ENCODE peak calls at places on chromosomes 11 and 22, in six cellular contexts. One of them, this sample, is unnamed.

GRCh38 chr11:131918663-131919062 is 548.2 kb downstream of the NTM start:
- DNase-seq in fibroblast of mammary gland: no peak
- DNase-seq in ovary: no peak
- DNase-seq in GM12864: no peak
- DNase-seq in body of pancreas: no peak
- DNase-seq in lower lobe of right lung: no peak
- DNase-seq in this sample: no peak

GRCh38 chr11:7892751-7893356 is 38.2 kb downstream of the OR10A6 start:
- DNase-seq in fibroblast of mammary gland: peak
- DNase-seq in ovary: no peak
- DNase-seq in GM12864: peak
- DNase-seq in body of pancreas: no peak
- DNase-seq in lower lobe of right lung: no peak
- DNase-seq in this sample: no peak

GRCh38 chr22:26922804-26923203 is 265.4 kb downstream of the MIAT start:
- DNase-seq in fibroblast of mammary gland: no peak
- DNase-seq in ovary: no peak
- DNase-seq in GM12864: no peak
- DNase-seq in body of pancreas: no peak
- DNase-seq in lower lobe of right lung: no peak
- DNase-seq in this sample: no peak

GRCh38 chr22:22799561-22799960 is 88.1 kb upstream of the IGLL5 start:
- DNase-seq in fibroblast of mammary gland: no peak
- DNase-seq in ovary: no peak
- DNase-seq in GM12864: no peak
- DNase-seq in body of pancreas: no peak
- DNase-seq in lower lobe of right lung: no peak
- DNase-seq in this sample: no peak

GRCh38 chr11:86035164-86035563 is 33.7 kb downstream of the PICALM start:
- DNase-seq in fibroblast of mammary gland: no peak
- DNase-seq in ovary: no peak
- DNase-seq in GM12864: no peak
- DNase-seq in body of pancreas: no peak
- DNase-seq in lower lobe of right lung: no peak
- DNase-seq in this sample: no peak

GRCh38 chr11:120801801-120802689 is 221.9 kb upstream of the TBCEL start:
- DNase-seq in fibroblast of mammary gland: peak
- DNase-seq in ovary: peak
- DNase-seq in GM12864: peak
- DNase-seq in body of pancreas: peak
- DNase-seq in lower lobe of right lung: peak
- DNase-seq in this sample: peak

GRCh38 chr11:86592659-86593451 is 79.6 kb downstream of the ME3 start:
- DNase-seq in fibroblast of mammary gland: peak
- DNase-seq in ovary: no peak
- DNase-seq in GM12864: peak
- DNase-seq in body of pancreas: peak
- DNase-seq in lower lobe of right lung: no peak
- DNase-seq in this sample: peak

GRCh38 chr11:29989181-29989580 is 27.6 kb downstream of the KCNA4 start:
- DNase-seq in fibroblast of mammary gland: peak
- DNase-seq in ovary: no peak
- DNase-seq in GM12864: no peak
- DNase-seq in body of pancreas: no peak
- DNase-seq in lower lobe of right lung: no peak
- DNase-seq in this sample: no peak

GRCh38 chr11:26493616-26494015 is 78.4 kb downstream of the MUC15 start:
- DNase-seq in fibroblast of mammary gland: no peak
- DNase-seq in ovary: no peak
- DNase-seq in GM12864: no peak
- DNase-seq in body of pancreas: no peak
- DNase-seq in lower lobe of right lung: no peak
- DNase-seq in this sample: no peak

GRCh38 chr11:124798991-124799383 is 1.2 kb downstream of the MSANTD2 start:
- DNase-seq in fibroblast of mammary gland: peak
- DNase-seq in ovary: no peak
- DNase-seq in GM12864: no peak
- DNase-seq in body of pancreas: no peak
- DNase-seq in lower lobe of right lung: no peak
- DNase-seq in this sample: no peak

GRCh38 chr11:123561046-123561781 is 93.2 kb downstream of the SCN3B start:
- DNase-seq in fibroblast of mammary gland: peak
- DNase-seq in ovary: peak
- DNase-seq in GM12864: no peak
- DNase-seq in body of pancreas: peak
- DNase-seq in lower lobe of right lung: no peak
- DNase-seq in this sample: peak

GRCh38 chr11:121236115-121237001 is 56.2 kb upstream of the SC5D start:
- DNase-seq in fibroblast of mammary gland: no peak
- DNase-seq in ovary: no peak
- DNase-seq in GM12864: peak
- DNase-seq in body of pancreas: no peak
- DNase-seq in lower lobe of right lung: no peak
- DNase-seq in this sample: no peak

GRCh38 chr22:40345271-40345670 is 1.0 kb upstream of the ADSL start:
- DNase-seq in fibroblast of mammary gland: peak
- DNase-seq in ovary: no peak
- DNase-seq in GM12864: no peak
- DNase-seq in body of pancreas: no peak
- DNase-seq in lower lobe of right lung: no peak
- DNase-seq in this sample: no peak

GRCh38 chr11:75288846-75289760 is 48.5 kb downstream of the TPBGL start:
- DNase-seq in fibroblast of mammary gland: peak
- DNase-seq in ovary: no peak
- DNase-seq in GM12864: no peak
- DNase-seq in body of pancreas: no peak
- DNase-seq in lower lobe of right lung: no peak
- DNase-seq in this sample: no peak

GRCh38 chr11:126431401-126432064 is 76.0 kb downstream of the ST3GAL4 start:
- DNase-seq in fibroblast of mammary gland: peak
- DNase-seq in ovary: peak
- DNase-seq in GM12864: no peak
- DNase-seq in body of pancreas: peak
- DNase-seq in lower lobe of right lung: no peak
- DNase-seq in this sample: no peak

GRCh38 chr11:64998690-64999431 is 2.1 kb upstream of the BATF2 start:
- DNase-seq in fibroblast of mammary gland: no peak
- DNase-seq in ovary: no peak
- DNase-seq in GM12864: no peak
- DNase-seq in body of pancreas: peak
- DNase-seq in lower lobe of right lung: no peak
- DNase-seq in this sample: no peak

GRCh38 chr11:64649304-64649703 is 58.3 kb downstream of the SLC22A12 start:
- DNase-seq in fibroblast of mammary gland: peak
- DNase-seq in ovary: peak
- DNase-seq in GM12864: no peak
- DNase-seq in body of pancreas: peak
- DNase-seq in lower lobe of right lung: no peak
- DNase-seq in this sample: peak

GRCh38 chr11:12993626-12994025 is 15.5 kb upstream of the RASSF10 start:
- DNase-seq in fibroblast of mammary gland: no peak
- DNase-seq in ovary: no peak
- DNase-seq in GM12864: no peak
- DNase-seq in body of pancreas: no peak
- DNase-seq in lower lobe of right lung: no peak
- DNase-seq in this sample: no peak

GRCh38 chr11:12195773-12196172 is 85.4 kb downstream of the MICAL2 start:
- DNase-seq in fibroblast of mammary gland: no peak
- DNase-seq in ovary: no peak
- DNase-seq in GM12864: no peak
- DNase-seq in body of pancreas: no peak
- DNase-seq in lower lobe of right lung: no peak
- DNase-seq in this sample: no peak

GRCh38 chr11:34546511-34547206 is 33.1 kb upstream of the ELF5 start:
- DNase-seq in fibroblast of mammary gland: no peak
- DNase-seq in ovary: no peak
- DNase-seq in GM12864: no peak
- DNase-seq in body of pancreas: no peak
- DNase-seq in lower lobe of right lung: no peak
- DNase-seq in this sample: no peak

GRCh38 chr11:73983764-73984543 is 1.3 kb upstream of the UCP2 start:
- DNase-seq in fibroblast of mammary gland: no peak
- DNase-seq in ovary: no peak
- DNase-seq in GM12864: no peak
- DNase-seq in body of pancreas: no peak
- DNase-seq in lower lobe of right lung: no peak
- DNase-seq in this sample: no peak

DNA sequence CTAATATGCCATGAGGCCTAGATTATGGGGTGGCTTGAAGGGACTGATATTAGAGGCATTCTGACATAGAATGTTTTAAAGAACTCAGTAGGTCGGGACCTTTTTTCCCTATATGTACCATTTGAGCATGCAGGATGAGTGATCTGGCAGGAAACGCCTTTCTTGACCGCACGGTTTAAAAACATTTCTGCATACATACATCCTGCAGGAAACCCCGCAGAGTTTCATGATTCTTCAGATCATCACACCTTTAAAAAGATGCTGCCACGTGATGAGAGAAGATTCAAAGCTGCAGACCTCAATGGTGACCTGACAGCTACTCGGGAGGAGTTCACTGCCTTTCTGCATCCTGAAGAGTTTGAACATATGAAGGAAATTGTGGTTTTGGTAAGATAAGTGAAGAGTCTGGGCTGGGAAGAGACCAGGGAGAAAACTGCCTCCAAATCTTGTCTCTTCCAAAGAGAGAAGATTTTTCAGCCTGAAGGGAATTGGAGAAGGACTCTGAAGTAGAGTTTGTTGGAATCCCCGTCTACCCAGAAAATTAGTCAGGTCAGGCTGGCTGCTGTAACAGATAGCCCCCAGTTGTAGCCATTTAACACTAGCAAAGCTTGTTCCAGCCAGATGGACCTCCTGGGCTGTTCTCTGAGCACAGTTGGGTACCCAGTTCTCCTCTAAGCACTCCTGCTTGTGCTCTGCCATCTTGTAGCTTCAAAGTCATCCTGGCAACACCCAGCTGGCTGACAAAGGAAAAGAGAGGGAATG is 7.4 kb downstream of the RCN1 start:
- DNase-seq in fibroblast of mammary gland: no peak
- DNase-seq in ovary: no peak
- DNase-seq in GM12864: no peak
- DNase-seq in body of pancreas: no peak
- DNase-seq in lower lobe of right lung: no peak
- DNase-seq in this sample: no peak
- TF ChIP-seq CTCF in fibroblast of mammary gland: no peak
- TF ChIP-seq CTCF in ovary: no peak
- TF ChIP-seq CTCF in GM12864: no peak
- TF ChIP-seq CTCF in body of pancreas: no peak
- TF ChIP-seq CTCF in lower lobe of right lung: no peak
- TF ChIP-seq CTCF in this sample: no peak

GRCh38 chr22:30919973-30920372 is 48.6 kb downstream of the MORC2 start:
- DNase-seq in fibroblast of mammary gland: no peak
- DNase-seq in ovary: no peak
- DNase-seq in GM12864: no peak
- DNase-seq in body of pancreas: no peak
- DNase-seq in lower lobe of right lung: no peak
- DNase-seq in this sample: no peak

GRCh38 chr22:30921108-30921507 is 47.5 kb downstream of the MORC2 start:
- DNase-seq in fibroblast of mammary gland: peak
- DNase-seq in ovary: no peak
- DNase-seq in GM12864: no peak
- DNase-seq in body of pancreas: no peak
- DNase-seq in lower lobe of right lung: no peak
- DNase-seq in this sample: peak

GRCh38 chr22:30920407-30920806 is 48.2 kb downstream of the MORC2 start:
- DNase-seq in fibroblast of mammary gland: peak
- DNase-seq in ovary: peak
- DNase-seq in GM12864: peak
- DNase-seq in body of pancreas: peak
- DNase-seq in lower lobe of right lung: peak
- DNase-seq in this sample: peak

GRCh38 chr22:30923168-30923900 is 45.2 kb downstream of the MORC2 start:
- DNase-seq in fibroblast of mammary gland: no peak
- DNase-seq in ovary: no peak
- DNase-seq in GM12864: no peak
- DNase-seq in body of pancreas: no peak
- DNase-seq in lower lobe of right lung: no peak
- DNase-seq in this sample: no peak

GRCh38 chr22:30922151-30922611 is 46.4 kb downstream of the MORC2 start:
- DNase-seq in fibroblast of mammary gland: peak
- DNase-seq in ovary: peak
- DNase-seq in GM12864: peak
- DNase-seq in body of pancreas: peak
- DNase-seq in lower lobe of right lung: peak
- DNase-seq in this sample: peak
- H3K4me3 ChIP-seq in fibroblast of mammary gland: peak
- H3K4me3 ChIP-seq in ovary: peak
- H3K4me3 ChIP-seq in GM12864: peak
- H3K4me3 ChIP-seq in body of pancreas: no peak
- H3K4me3 ChIP-seq in lower lobe of right lung: peak
- H3K4me3 ChIP-seq in this sample: peak

GRCh38 chr11:66313321-66314185 is 3.3 kb downstream of the CD248 start:
- DNase-seq in fibroblast of mammary gland: peak
- DNase-seq in ovary: no peak
- DNase-seq in GM12864: no peak
- DNase-seq in body of pancreas: no peak
- DNase-seq in lower lobe of right lung: peak
- DNase-seq in this sample: peak
- TF ChIP-seq CTCF in fibroblast of mammary gland: peak
- TF ChIP-seq CTCF in ovary: no peak
- TF ChIP-seq CTCF in GM12864: no peak
- TF ChIP-seq CTCF in body of pancreas: no peak
- TF ChIP-seq CTCF in lower lobe of right lung: no peak
- TF ChIP-seq CTCF in this sample: peak

GRCh38 chr11:9577551-9577950 is 4.1 kb downstream of the WEE1 start:
- DNase-seq in fibroblast of mammary gland: peak
- DNase-seq in ovary: no peak
- DNase-seq in GM12864: no peak
- DNase-seq in body of pancreas: no peak
- DNase-seq in lower lobe of right lung: no peak
- DNase-seq in this sample: no peak
- H3K4me3 ChIP-seq in fibroblast of mammary gland: peak
- H3K4me3 ChIP-seq in ovary: peak
- H3K4me3 ChIP-seq in GM12864: peak
- H3K4me3 ChIP-seq in body of pancreas: no peak
- H3K4me3 ChIP-seq in lower lobe of right lung: peak
- H3K4me3 ChIP-seq in this sample: no peak

GRCh38 chr11:32121012-32121411 is 30.1 kb downstream of the RCN1 start:
- DNase-seq in fibroblast of mammary gland: no peak
- DNase-seq in ovary: no peak
- DNase-seq in GM12864: no peak
- DNase-seq in body of pancreas: no peak
- DNase-seq in lower lobe of right lung: no peak
- DNase-seq in this sample: no peak
- TF ChIP-seq CTCF in fibroblast of mammary gland: no peak
- TF ChIP-seq CTCF in ovary: no peak
- TF ChIP-seq CTCF in GM12864: no peak
- TF ChIP-seq CTCF in body of pancreas: no peak
- TF ChIP-seq CTCF in lower lobe of right lung: no peak
- TF ChIP-seq CTCF in this sample: no peak